ENCODE peak calls at places on chromosomes 5 and 9, in ten cellular contexts. K is psoas muscle, Z is WERI-Rb-1, L is cardiac muscle cell, A is thyroid gland, Y is heart right ventricle, S is A549, J is substantia nigra, N is transverse colon, P is hepatocyte. C is an unnamed sample.

GRCh38 chr9:113166039-113166438 is 15.2 kb downstream of the SLC31A2 start:
- DNase-seq in L (no peak), Z (no peak), P (no peak), A (no peak), N (no peak), J (no peak), S (no peak), K (no peak), Y (no peak), C (no peak)

GRCh38 chr5:84729326-84729725 is 344.6 kb upstream of the EDIL3 start:
- DNase-seq in P (no peak), K (no peak), J (no peak), N (no peak), S (peak), L (peak), Y (no peak), A (no peak), Z (no peak), C (no peak)

GRCh38 chr9:37034320-37034937 is 361 bp upstream of the PAX5 start:
- DNase-seq in J (no peak), Z (no peak), N (peak), S (no peak), A (no peak), K (no peak), Y (no peak), P (peak), L (peak), C (no peak)

GRCh38 chr9:6490863-6491262 is 77.9 kb downstream of the UHRF2 start:
- DNase-seq in K (no peak), L (no peak), J (no peak), S (no peak), P (no peak), Z (no peak), N (no peak), A (no peak), Y (no peak), C (no peak)

GRCh38 chr5:139787568-139788293 is 7.9 kb upstream of the PSD2 start:
- DNase-seq in Z (peak), A (peak), J (peak), S (peak), Y (peak), N (peak), P (peak), L (peak), K (peak), C (peak)

GRCh38 chr5:151081426-151082273 is 816 bp upstream of the TNIP1 start:
- DNase-seq in A (no peak), P (peak), Y (no peak), Z (no peak), K (no peak), N (no peak), J (no peak), L (peak), S (no peak), C (no peak)

GRCh38 chr9:109498195-109499060 is at the start of gene PTPN3:
- DNase-seq in P (peak), K (peak), J (no peak), Y (no peak), A (peak), L (peak), N (peak), Z (peak), S (peak), C (peak)

GRCh38 chr9:121887553-121888437 is 205.3 kb downstream of the TTLL11 start:
- DNase-seq in S (no peak), N (no peak), P (no peak), K (no peak), L (no peak), Z (no peak), A (no peak), Y (peak), J (no peak), C (no peak)

GRCh38 chr5:76690704-76691469 is 25.0 kb upstream of the F2R start:
- DNase-seq in Y (no peak), L (no peak), J (no peak), K (no peak), A (no peak), N (peak), S (peak), Z (no peak), P (peak), C (no peak)

GRCh38 chr9:110330484-110331115 is 7.1 kb downstream of the TXNDC8 start:
- DNase-seq in Y (no peak), N (no peak), P (no peak), K (no peak), J (no peak), L (no peak), Z (no peak), S (no peak), A (no peak), C (no peak)

GRCh38 chr5:171874210-171874609 is 88.6 kb downstream of the SMIM23 start:
- DNase-seq in Z (no peak), P (no peak), Y (no peak), K (no peak), L (no peak), A (no peak), S (no peak), N (no peak), J (no peak), C (no peak)

GRCh38 chr5:68304421-68305052 is 89.0 kb downstream of the PIK3R1 start:
- DNase-seq in A (no peak), N (no peak), Y (no peak), S (no peak), L (no peak), Z (no peak), P (peak), J (no peak), K (no peak), C (no peak)

GRCh38 chr5:157026789-157027424 is 32.0 kb downstream of the HAVCR1 start:
- DNase-seq in L (peak), A (peak), Y (no peak), K (no peak), Z (peak), N (peak), P (peak), S (peak), J (no peak), C (peak)

GRCh38 chr9:99365233-99365980 is 143.3 kb downstream of the SEC61B start:
- DNase-seq in J (no peak), Y (no peak), N (no peak), P (no peak), S (no peak), A (peak), K (no peak), Z (no peak), L (peak), C (no peak)

GRCh38 chr9:87614402-87614801 is 111.5 kb upstream of the CTSL start:
- DNase-seq in P (no peak), Y (no peak), A (no peak), S (no peak), L (no peak), K (no peak), N (no peak), J (no peak), Z (no peak), C (no peak)

GRCh38 chr5:6762116-6762515 is 48.9 kb downstream of the TENT4A start:
- DNase-seq in L (no peak), N (no peak), P (no peak), S (no peak), K (no peak), Z (no peak), Y (no peak), A (no peak), J (no peak), C (no peak)

GRCh38 chr9:130288926-130289705 is 23.6 kb downstream of the HMCN2 start:
- DNase-seq in K (no peak), Z (peak), Y (no peak), N (no peak), S (no peak), L (no peak), P (no peak), A (peak), J (no peak), C (no peak)

GRCh38 chr5:88552406-88552805 is 283.8 kb upstream of the TMEM161B start:
- DNase-seq in Y (no peak), A (no peak), J (no peak), P (no peak), L (no peak), Z (no peak), S (no peak), K (no peak), N (no peak), C (no peak)

GRCh38 chr5:88553926-88554325 is 285.3 kb upstream of the TMEM161B start:
- DNase-seq in Y (no peak), S (no peak), N (no peak), J (no peak), Z (no peak), K (no peak), L (no peak), A (no peak), P (no peak), C (no peak)

GRCh38 chr5:88550736-88551135 is 282.1 kb upstream of the TMEM161B start:
- DNase-seq in P (no peak), Y (no peak), A (no peak), N (no peak), Z (no peak), L (no peak), S (no peak), K (no peak), J (no peak), C (no peak)

GRCh38 chr5:88548136-88548535 is 279.5 kb upstream of the TMEM161B start:
- DNase-seq in P (no peak), Y (no peak), Z (no peak), S (no peak), L (no peak), J (no peak), K (no peak), N (no peak), A (no peak), C (no peak)

GRCh38 chr5:88551724-88552345 is 283.2 kb upstream of the TMEM161B start:
- DNase-seq in K (no peak), Z (no peak), N (no peak), P (no peak), S (no peak), L (no peak), J (peak), A (no peak), Y (no peak), C (no peak)
- H3K27ac ChIP-seq in K (no peak), Z (no peak), N (no peak), P (no peak), S (no peak), L (no peak), J (peak), A (no peak), Y (no peak), C (no peak)

GRCh38 chr5:132746592-132747063 is 598 bp upstream of the CCNI2 start:
- DNase-seq in L (no peak), Y (no peak), P (peak), S (peak), K (no peak), Z (no peak), A (peak), J (no peak), N (peak), C (peak)
- H3K27ac ChIP-seq in L (no peak), Y (peak), P (peak), S (peak), K (no peak), Z (no peak), A (no peak), J (peak), N (peak), C (no peak)

GRCh38 chr9:112061152-112061740 is 113.9 kb downstream of the SUSD1 start:
- DNase-seq in J (no peak), A (peak), S (peak), Z (no peak), P (peak), N (peak), L (no peak), K (peak), Y (peak), C (no peak)
- H3K27ac ChIP-seq in J (peak), A (no peak), S (peak), Z (peak), P (peak), N (peak), L (no peak), K (peak), Y (peak), C (peak)

GRCh38 chr5:95939465-95939864 is 22.2 kb downstream of the ELL2 start:
- DNase-seq in L (no peak), P (no peak), Y (no peak), S (no peak), K (no peak), Z (no peak), N (no peak), J (no peak), A (no peak), C (no peak)

GRCh38 chr5:95942414-95942813 is 19.2 kb downstream of the ELL2 start:
- DNase-seq in S (no peak), Y (no peak), A (no peak), N (no peak), J (no peak), L (no peak), Z (no peak), P (no peak), K (no peak), C (no peak)

GRCh38 chr5:95940758-95941682 is 20.6 kb downstream of the ELL2 start:
- DNase-seq in K (no peak), N (no peak), A (peak), Z (no peak), Y (no peak), S (no peak), L (peak), J (peak), P (no peak), C (no peak)

GRCh38 chr5:95942968-95943367 is 18.7 kb downstream of the ELL2 start:
- DNase-seq in Y (no peak), L (no peak), K (no peak), Z (no peak), A (no peak), J (no peak), N (no peak), S (no peak), P (no peak), C (no peak)

GRCh38 chr5:95941756-95942155 is 19.9 kb downstream of the ELL2 start:
- DNase-seq in L (no peak), J (no peak), A (no peak), S (no peak), K (no peak), Y (no peak), Z (no peak), N (no peak), P (no peak), C (no peak)
- H3K27ac ChIP-seq in L (peak), J (peak), A (no peak), S (no peak), K (no peak), Y (no peak), Z (no peak), N (no peak), P (no peak), C (no peak)

DNA sequence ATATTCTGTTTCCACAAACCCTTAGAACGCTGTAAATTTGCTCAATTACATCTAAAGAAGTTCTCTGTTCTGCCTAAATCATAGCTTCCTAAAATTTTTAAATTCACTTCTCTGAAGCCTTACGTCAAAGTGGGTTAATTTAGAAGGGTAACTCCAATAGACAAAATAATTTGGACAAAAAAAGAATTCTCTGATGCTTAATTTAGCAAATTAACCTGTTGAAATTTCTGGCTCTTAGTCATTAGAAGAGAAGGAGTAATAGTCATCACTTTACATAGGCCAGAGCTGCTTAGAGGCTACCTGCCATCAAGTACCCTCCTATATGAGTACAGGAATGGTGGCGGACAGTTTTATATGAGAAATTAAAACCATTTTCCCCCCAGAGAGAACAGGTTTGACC is 3.8 kb downstream of the ELL2 start:
- DNase-seq in J (no peak), L (no peak), K (no peak), Z (no peak), N (no peak), Y (no peak), S (no peak), P (no peak), A (no peak), C (no peak)
- H3K27ac ChIP-seq in J (peak), L (peak), K (no peak), Z (no peak), N (no peak), Y (peak), S (no peak), P (no peak), A (no peak), C (peak)

DNA sequence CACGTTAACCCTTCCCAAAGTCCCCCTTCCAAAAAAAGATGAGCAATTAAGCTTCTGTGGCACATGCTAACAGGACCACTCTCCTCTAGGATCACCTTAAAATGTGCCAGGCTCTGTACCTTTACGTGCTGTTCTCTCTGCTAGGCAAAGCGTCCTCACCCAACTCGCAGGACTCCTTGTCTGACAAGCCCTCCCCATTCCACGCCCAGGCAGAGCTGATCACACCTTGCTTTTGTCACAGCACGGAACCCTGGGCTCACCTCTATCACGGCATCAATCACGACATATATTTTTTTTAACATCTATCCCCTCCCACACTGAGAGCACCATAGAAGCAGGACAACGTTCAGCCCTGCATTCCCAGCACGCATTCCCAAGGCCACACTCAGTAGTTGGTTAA is 47.1 kb downstream of the CDK5RAP2 start:
- DNase-seq in S (no peak), P (no peak), N (no peak), A (no peak), L (no peak), Y (no peak), J (no peak), Z (no peak), K (no peak), C (no peak)
- H3K27ac ChIP-seq in S (peak), P (peak), N (peak), A (no peak), L (no peak), Y (no peak), J (no peak), Z (no peak), K (peak), C (no peak)

GRCh38 chr5:17436766-17437221 is 61.2 kb upstream of the TAF11L2 start:
- DNase-seq in N (no peak), Z (no peak), K (no peak), J (no peak), L (no peak), S (no peak), A (no peak), Y (no peak), P (no peak), C (peak)
- H3K27ac ChIP-seq in N (peak), Z (no peak), K (peak), J (no peak), L (no peak), S (no peak), A (no peak), Y (peak), P (peak), C (no peak)

C was measured in body of pancreas.